ENCODE peak calls at places on chromosomes 6 and 20, in four cellular contexts. H is K562, C is mammary epithelial cell, B is upper lobe of right lung. I is an unnamed sample.

GRCh38 chr20:43459022-43459942 is 1.6 kb downstream of the SRSF6 start:
- DNase-seq in C (peak), H (peak), B (no peak), I (no peak)

GRCh38 chr6:91358986-91359385 is 772.1 kb upstream of the MAP3K7 start:
- DNase-seq in B (no peak), H (no peak), C (no peak), I (no peak)

GRCh38 chr6:41798901-41799300 is 11.4 kb downstream of the TOMM6 start:
- DNase-seq in H (no peak), B (no peak), C (no peak), I (no peak)

GRCh38 chr20:48405909-48406308 is 421.9 kb downstream of the PREX1 start:
- DNase-seq in H (peak), B (no peak), C (no peak), I (peak)

GRCh38 chr20:40175296-40175695 is 513.7 kb downstream of the MAFB start:
- DNase-seq in H (no peak), C (no peak), B (no peak), I (no peak)

GRCh38 chr20:63822276-63822696 is 8.8 kb downstream of the ZBTB46 start:
- DNase-seq in B (no peak), H (peak), C (no peak), I (no peak)

GRCh38 chr6:168239374-168239773 is 80.2 kb downstream of the DACT2 start:
- DNase-seq in H (no peak), B (no peak), C (no peak), I (no peak)

GRCh38 chr6:3805448-3806123 is 43.6 kb upstream of the FAM50B start:
- DNase-seq in B (no peak), C (no peak), H (no peak), I (no peak)

GRCh38 chr20:20755227-20755626 is 42.8 kb upstream of the RALGAPA2 start:
- DNase-seq in B (no peak), H (no peak), C (no peak), I (no peak)

GRCh38 chr20:23629542-23630391 is 8.0 kb downstream of the CST3 start:
- DNase-seq in C (no peak), B (no peak), H (no peak), I (no peak)

GRCh38 chr20:35059612-35060011 is 33.0 kb downstream of the TRPC4AP start:
- DNase-seq in C (no peak), B (no peak), H (no peak), I (no peak)

GRCh38 chr6:42714098-42714761 is 8.2 kb downstream of the PRPH2 start:
- DNase-seq in C (peak), H (no peak), B (no peak), I (no peak)

GRCh38 chr6:85866758-85867401 is 224.2 kb upstream of the SYNCRIP start:
- DNase-seq in B (no peak), H (no peak), C (no peak), I (no peak)

GRCh38 chr6:453152-453551 is 61.6 kb downstream of the IRF4 start:
- DNase-seq in H (no peak), B (peak), C (no peak), I (no peak)

GRCh38 chr6:148700047-148700712 is 46.6 kb upstream of the UST start:
- DNase-seq in H (no peak), C (peak), B (no peak), I (no peak)

GRCh38 chr6:143838395-143838794 is 4.7 kb upstream of the LTV1 start:
- DNase-seq in B (no peak), H (no peak), C (no peak), I (no peak)

GRCh38 chr6:154301086-154301625 is 55.4 kb downstream of the IPCEF1 start:
- DNase-seq in H (no peak), C (no peak), B (no peak), I (no peak)

GRCh38 chr6:3414704-3415453 is 42.0 kb downstream of the SLC22A23 start:
- DNase-seq in H (peak), B (no peak), C (peak), I (no peak)

GRCh38 chr6:7391244-7391643 is 1.6 kb downstream of the RIOK1 start:
- DNase-seq in B (no peak), C (no peak), H (no peak), I (no peak)

GRCh38 chr20:4613718-4614620 is 107.7 kb upstream of the PRND start:
- DNase-seq in C (peak), H (peak), B (no peak), I (peak)

GRCh38 chr20:48448601-48449384 is 379.0 kb downstream of the PREX1 start:
- DNase-seq in H (no peak), C (no peak), B (no peak), I (no peak)

GRCh38 chr6:157261606-157262005 is 61.7 kb downstream of the TMEM242 start:
- DNase-seq in B (no peak), H (no peak), C (no peak), I (no peak)

GRCh38 chr6:127968394-127968793 is 67.5 kb upstream of the THEMIS start:
- DNase-seq in H (no peak), C (no peak), B (no peak), I (no peak)
- H3K4me3 ChIP-seq in H (no peak), C (no peak), B (no peak), I (no peak)

GRCh38 chr20:7936735-7937078 is 3.6 kb downstream of the HAO1 start:
- DNase-seq in C (no peak), B (no peak), H (no peak), I (no peak)
- TF ChIP-seq CTCF in C (no peak), B (no peak), H (no peak), I (no peak)

GRCh38 chr6:17393335-17394191 is at the start of gene CAP2:
- DNase-seq in B (peak), C (peak), H (no peak), I (peak)
- H3K4me3 ChIP-seq in B (peak), C (peak), H (no peak), I (peak)

DNA sequence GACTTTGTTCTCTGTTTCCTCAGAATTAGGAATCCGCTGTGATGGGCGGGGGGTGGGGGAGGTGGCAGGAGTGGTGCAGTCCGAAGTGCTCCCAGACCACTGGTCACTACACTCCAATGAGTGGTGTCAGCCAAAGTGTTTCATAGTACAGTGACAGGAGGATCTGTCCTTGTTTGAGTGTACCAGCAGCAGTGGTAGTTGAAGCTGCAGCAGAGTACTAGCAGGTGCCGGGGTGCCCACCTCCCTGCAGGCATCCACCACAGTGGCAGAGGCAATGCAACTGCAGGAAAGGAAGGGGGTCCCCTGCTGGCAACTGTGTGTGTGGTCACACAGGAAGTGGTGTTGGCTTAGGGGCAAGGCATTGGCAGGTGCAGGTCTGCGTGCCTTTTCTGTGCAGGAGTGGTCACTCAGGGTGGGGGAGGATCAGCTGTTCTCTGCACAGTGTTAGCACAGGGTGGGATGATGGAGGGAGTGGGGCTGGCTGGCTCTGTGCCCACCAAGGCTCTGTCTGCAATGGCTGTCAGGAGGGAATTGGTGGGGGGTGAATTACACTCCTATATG is 9.7 kb downstream of the HLA-DOB start:
- DNase-seq in C (no peak), B (no peak), H (no peak), I (no peak)
- TF ChIP-seq CTCF in C (no peak), B (no peak), H (no peak), I (no peak)